ENCODE peak calls at places on chromosomes 7 and 10, in six cellular contexts. M, N, S, U, C and Q are unnamed samples.

GRCh38 chr10:122678266-122678665 is 21.4 kb downstream of the C10orf120 start:
- DNase-seq in M (no peak), U (no peak), C (no peak), S (no peak), N (no peak), Q (no peak)

GRCh38 chr7:76405738-76406137 is 3.8 kb downstream of the SSC4D start:
- DNase-seq in C (no peak), U (no peak), M (no peak), N (no peak), S (no peak), Q (no peak)

GRCh38 chr7:133602291-133602690 is 349.4 kb downstream of the EXOC4 start:
- DNase-seq in C (no peak), N (no peak), S (peak), U (no peak), M (no peak), Q (no peak)

GRCh38 chr7:113289140-113289740 is 170.9 kb upstream of the SMIM30 start:
- DNase-seq in C (no peak), N (no peak), U (peak), S (peak), M (no peak), Q (no peak)

GRCh38 chr10:36602374-36602773 is 523.0 kb upstream of the ANKRD30A start:
- DNase-seq in U (no peak), N (peak), C (no peak), S (peak), M (no peak), Q (no peak)

GRCh38 chr7:37344886-37345579 is 103.6 kb downstream of the ELMO1 start:
- DNase-seq in M (no peak), C (no peak), S (no peak), N (no peak), U (peak), Q (no peak)

GRCh38 chr7:102469351-102469971 is 4.7 kb downstream of the LRWD1 start:
- DNase-seq in S (no peak), U (no peak), N (no peak), M (peak), C (no peak), Q (no peak)

GRCh38 chr7:122677149-122677548 is 21.8 kb downstream of the RNF133 start:
- DNase-seq in C (no peak), M (no peak), S (no peak), N (no peak), U (no peak), Q (no peak)

GRCh38 chr10:70695241-70696030 is 23.1 kb downstream of the ADAMTS14 start:
- DNase-seq in U (no peak), M (no peak), S (no peak), C (no peak), N (no peak), Q (no peak)

GRCh38 chr7:87599336-87599735 is 1.3 kb downstream of the ABCB1 start:
- DNase-seq in C (peak), U (no peak), M (no peak), N (no peak), S (no peak), Q (no peak)

GRCh38 chr10:30553625-30554442 is 75.7 kb downstream of the LYZL2 start:
- DNase-seq in C (no peak), M (peak), N (peak), U (peak), S (peak), Q (peak)

GRCh38 chr10:30510184-30510931 is 76.4 kb downstream of the MAP3K8 start:
- DNase-seq in N (no peak), U (no peak), S (peak), C (peak), M (peak), Q (no peak)

GRCh38 chr10:69374931-69375306 is 41.8 kb downstream of the TACR2 start:
- DNase-seq in S (no peak), N (no peak), M (no peak), C (no peak), U (no peak), Q (no peak)

GRCh38 chr10:95845411-95845810 is 62.4 kb upstream of the CC2D2B start:
- DNase-seq in M (no peak), U (no peak), N (no peak), C (no peak), S (no peak), Q (no peak)

GRCh38 chr10:67697646-67698245 is 1.8 kb upstream of the CTNNA3 start:
- DNase-seq in S (peak), U (peak), N (no peak), M (no peak), C (peak), Q (no peak)

GRCh38 chr10:124575107-124576035 is 113.7 kb downstream of the LHPP start:
- DNase-seq in N (no peak), M (no peak), S (no peak), C (no peak), U (no peak), Q (no peak)

GRCh38 chr10:117651121-117651520 is 108.6 kb downstream of the EMX2 start:
- DNase-seq in C (no peak), M (no peak), U (no peak), S (no peak), N (no peak), Q (no peak)

GRCh38 chr10:92822060-92822634 is 26.2 kb upstream of the EXOC6 start:
- DNase-seq in N (no peak), C (no peak), U (no peak), S (peak), M (no peak), Q (no peak)

GRCh38 chr10:112360308-112361270 is 13.3 kb upstream of the ACSL5 start:
- DNase-seq in M (no peak), C (no peak), U (no peak), N (no peak), S (peak), Q (peak)

GRCh38 chr7:159036916-159037605 is 107.6 kb downstream of the VIPR2 start:
- DNase-seq in U (no peak), N (no peak), C (no peak), M (no peak), S (no peak), Q (no peak)

GRCh38 chr10:14507156-14507555 is 176.4 kb upstream of the FRMD4A start:
- DNase-seq in N (no peak), S (no peak), U (no peak), C (peak), M (no peak), Q (no peak)

GRCh38 chr10:60717852-60718251 is 60.4 kb upstream of the CDK1 start:
- DNase-seq in M (no peak), C (no peak), U (no peak), S (no peak), N (no peak), Q (no peak)

GRCh38 chr10:128881086-128881485 is 586.0 kb upstream of the MGMT start:
- DNase-seq in C (no peak), S (no peak), U (no peak), M (no peak), N (no peak), Q (no peak)

GRCh38 chr7:25985196-25985595 is 166.8 kb upstream of the NFE2L3 start:
- DNase-seq in C (no peak), M (no peak), U (no peak), S (no peak), N (no peak), Q (no peak)

GRCh38 chr10:86265877-86266259 is 100.7 kb downstream of the GRID1 start:
- DNase-seq in N (no peak), S (no peak), C (no peak), U (no peak), M (no peak), Q (no peak)

GRCh38 chr7:50324113-50324512 is 19.6 kb downstream of the IKZF1 start:
- DNase-seq in M (no peak), C (peak), N (no peak), U (no peak), S (no peak), Q (no peak)

GRCh38 chr10:52312999-52313349 is 1.1 kb upstream of the DKK1 start:
- DNase-seq in N (no peak), M (no peak), U (peak), S (peak), C (no peak), Q (no peak)

GRCh38 chr10:6455592-6455991 is 124.5 kb downstream of the PRKCQ start:
- DNase-seq in M (no peak), N (no peak), C (no peak), S (no peak), U (no peak), Q (no peak)

GRCh38 chr7:19110026-19110777 is 7.2 kb downstream of the TWIST1 start:
- DNase-seq in C (no peak), S (no peak), N (no peak), U (peak), M (no peak), Q (no peak)

GRCh38 chr10:5654218-5654755 is 12.1 kb downstream of the ASB13 start:
- DNase-seq in U (no peak), C (no peak), N (no peak), M (no peak), S (no peak), Q (no peak)

GRCh38 chr7:1242601-1243289 is 10.1 kb downstream of the UNCX start:
- DNase-seq in S (no peak), M (peak), U (peak), C (no peak), N (no peak), Q (no peak)

GRCh38 chr7:137001041-137001440 is 132.6 kb downstream of the CHRM2 start:
- DNase-seq in N (no peak), S (peak), M (no peak), U (no peak), C (no peak), Q (no peak)

GRCh38 chr7:36686499-36686898 is 37.8 kb downstream of the AOAH start:
- DNase-seq in S (peak), N (no peak), M (no peak), U (no peak), C (peak), Q (no peak)

DNA sequence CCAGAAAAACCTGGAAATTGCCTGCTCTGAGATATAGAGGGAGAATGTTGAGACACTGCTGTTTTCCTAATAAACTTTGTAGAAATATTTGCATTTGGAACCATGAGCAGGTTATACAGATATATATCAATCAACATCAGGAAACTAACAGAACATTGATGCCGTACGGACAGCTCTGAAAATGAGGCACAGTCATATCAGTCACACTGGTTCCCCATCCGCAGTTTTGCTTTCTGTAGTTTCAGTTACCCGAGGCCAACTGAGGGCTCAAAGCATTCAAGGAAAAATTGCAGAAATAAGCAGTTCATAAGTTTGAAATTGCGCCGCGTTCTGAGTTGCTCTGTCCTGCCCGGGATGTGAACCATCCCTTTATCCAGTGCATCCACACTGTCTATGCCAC is 137.9 kb downstream of the KLF6 start:
- DNase-seq in C (no peak), S (no peak), M (no peak), U (no peak), N (no peak), Q (no peak)
- H3K4me3 ChIP-seq in C (no peak), S (no peak), M (no peak), U (no peak), N (no peak), Q (no peak)

DNA sequence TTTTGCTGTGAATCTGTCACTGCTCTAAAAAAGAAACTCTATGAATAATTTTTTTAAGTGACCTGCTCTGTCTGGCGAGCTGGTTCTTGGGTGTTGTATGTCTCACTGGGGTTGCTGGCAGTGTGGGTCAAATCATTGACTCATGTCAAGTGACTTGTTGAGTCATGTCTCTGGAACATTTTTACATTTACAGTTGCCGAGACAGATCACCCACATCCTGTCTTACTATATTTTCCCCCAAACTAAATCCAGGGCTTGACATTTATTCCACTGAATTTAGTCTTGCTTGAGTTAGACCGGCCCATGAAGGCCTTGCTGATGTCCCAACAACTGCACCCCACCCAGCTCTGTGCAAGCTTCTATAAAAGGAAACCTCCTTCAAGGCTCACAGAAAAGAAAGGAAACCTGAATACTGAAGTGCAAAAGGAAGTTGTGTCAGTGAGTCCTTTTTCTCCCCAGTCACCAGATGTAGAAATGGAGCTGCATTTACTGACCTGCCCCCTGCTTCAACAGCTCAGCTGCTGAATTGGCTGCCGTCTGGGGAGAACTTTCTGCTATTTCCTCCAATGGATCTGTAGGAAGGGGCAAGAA is 290.4 kb downstream of the TNS3 start:
- DNase-seq in S (peak), M (no peak), U (no peak), N (peak), C (no peak), Q (peak)
- H3K4me3 ChIP-seq in S (no peak), M (no peak), U (no peak), N (no peak), C (no peak), Q (no peak)

GRCh38 chr10:73576178-73576889 is 14.8 kb downstream of the USP54 start:
- DNase-seq in C (no peak), M (no peak), N (peak), U (no peak), S (peak), Q (peak)
- H3K4me3 ChIP-seq in C (no peak), M (peak), N (no peak), U (no peak), S (no peak), Q (no peak)

GRCh38 chr10:127033569-127034175 is 128.4 kb downstream of the DOCK1 start:
- DNase-seq in N (no peak), S (no peak), M (no peak), C (no peak), U (no peak), Q (peak)
- H3K4me3 ChIP-seq in N (no peak), S (no peak), M (no peak), C (no peak), U (no peak), Q (no peak)

GRCh38 chr10:1607466-1607865 is 129.9 kb downstream of the ADARB2 start:
- DNase-seq in C (no peak), M (no peak), N (no peak), U (no peak), S (no peak), Q (peak)

GRCh38 chr10:1610986-1611770 is 126.1 kb downstream of the ADARB2 start:
- DNase-seq in U (no peak), M (no peak), C (no peak), S (no peak), N (no peak), Q (peak)

GRCh38 chr10:1609596-1609995 is 127.7 kb downstream of the ADARB2 start:
- DNase-seq in C (no peak), S (no peak), M (no peak), U (no peak), N (no peak), Q (no peak)

GRCh38 chr10:1608408-1609037 is 128.8 kb downstream of the ADARB2 start:
- DNase-seq in C (no peak), S (no peak), U (peak), N (no peak), M (no peak), Q (no peak)

GRCh38 chr10:1609038-1609411 is 128.3 kb downstream of the ADARB2 start:
- DNase-seq in C (no peak), S (no peak), N (no peak), M (no peak), U (no peak), Q (no peak)
- H3K4me3 ChIP-seq in C (no peak), S (no peak), N (no peak), M (no peak), U (peak), Q (no peak)

GRCh38 chr10:1054684-1055083 is 1.5 kb upstream of the WDR37 start:
- DNase-seq in N (no peak), U (no peak), S (no peak), M (no peak), C (no peak), Q (no peak)
- H3K4me3 ChIP-seq in N (peak), U (peak), S (no peak), M (peak), C (no peak), Q (no peak)